ENCODE peak calls at places on chromosomes 13 and 19, in ten cellular contexts. G, R, Q, E, Z, C, W, P, F and X are unnamed samples.
A peak's percentile ranks its signal among the peaks of the same experiment; 100 is the strongest.

GRCh38 chr13:30058429-30058828 is 208.0 kb upstream of the UBL3 start:
- DNase-seq in G (no peak), C (no peak), W (no peak), E (no peak), F (peak; percentile 7), Q (no peak), Z (no peak), R (no peak), P (no peak), X (no peak)

GRCh38 chr19:34888091-34888490 is 38.6 kb upstream of the ZNF30 start:
- DNase-seq in Z (no peak), P (no peak), G (no peak), C (no peak), R (no peak), W (no peak), F (no peak), Q (no peak), E (no peak), X (no peak)

GRCh38 chr13:102405499-102406079 is 3.7 kb upstream of the FGF14 start:
- DNase-seq in C (no peak), G (no peak), Z (no peak), E (no peak), R (peak; percentile 20), Q (peak; percentile 4), W (no peak), P (no peak), F (no peak), X (no peak)

GRCh38 chr13:40127476-40127875 is 472.0 kb downstream of the COG6 start:
- DNase-seq in C (no peak), P (no peak), Q (no peak), E (no peak), R (no peak), Z (no peak), G (no peak), F (peak; percentile 95), W (no peak), X (no peak)

GRCh38 chr13:34035676-34036325 is 217.9 kb downstream of the RFC3 start:
- DNase-seq in E (peak; percentile 1), G (no peak), F (no peak), Z (no peak), C (no peak), R (no peak), W (peak; percentile 45), P (no peak), Q (no peak), X (no peak)

GRCh38 chr13:94630858-94631257 is 29.2 kb downstream of the GPR180 start:
- DNase-seq in G (no peak), Z (no peak), Q (no peak), E (no peak), C (no peak), F (no peak), W (no peak), P (no peak), R (no peak), X (no peak)

GRCh38 chr13:100787899-100788298 is 113.3 kb upstream of the TMTC4 start:
- DNase-seq in G (no peak), W (no peak), R (no peak), F (no peak), Q (no peak), Z (no peak), P (no peak), E (no peak), C (no peak), X (no peak)

GRCh38 chr13:37409756-37410155 is 188.8 kb downstream of the POSTN start:
- DNase-seq in Z (no peak), F (no peak), P (no peak), G (no peak), C (no peak), W (no peak), R (no peak), Q (peak; percentile 87), E (no peak), X (no peak)

GRCh38 chr19:48798937-48799336 is 11.9 kb downstream of the BCAT2 start:
- DNase-seq in Z (no peak), E (no peak), P (no peak), C (no peak), W (peak; percentile 22), R (no peak), G (no peak), F (no peak), Q (no peak), X (no peak)

GRCh38 chr13:44786724-44787123 is 202.5 kb downstream of the NUFIP1 start:
- DNase-seq in W (no peak), P (no peak), R (no peak), E (no peak), F (no peak), Z (no peak), G (no peak), Q (no peak), C (no peak), X (no peak)

GRCh38 chr19:6126335-6126974 is 9.0 kb upstream of the ACSBG2 start:
- DNase-seq in Z (no peak), R (peak; percentile 83), E (peak; percentile 32), C (no peak), F (peak; percentile 71), Q (peak; percentile 41), G (no peak), W (peak; percentile 73), P (no peak), X (no peak)

GRCh38 chr13:30366083-30366482 is 56.2 kb upstream of the UBE2L5 start:
- DNase-seq in E (no peak), Z (no peak), G (no peak), P (no peak), R (no peak), C (no peak), Q (no peak), F (no peak), W (no peak), X (no peak)

GRCh38 chr13:67408823-67409222 is 178.7 kb upstream of the PCDH9 start:
- DNase-seq in W (no peak), R (no peak), C (no peak), F (no peak), E (no peak), Q (no peak), P (no peak), Z (no peak), G (peak; percentile 19), X (no peak)

GRCh38 chr19:14979498-14980255 is at the start of gene SLC1A6:
- DNase-seq in G (no peak), Z (no peak), Q (no peak), R (no peak), P (no peak), C (no peak), F (no peak), W (no peak), E (no peak), X (no peak)

GRCh38 chr19:4373601-4374441 is 26.5 kb downstream of the SH3GL1 start:
- DNase-seq in R (peak; percentile 27), E (no peak), W (peak; percentile 94), F (no peak), Q (no peak), C (no peak), P (no peak), G (no peak), Z (no peak), X (peak; percentile 72)